ENCODE peak calls at places on chromosome 22, in six cellular contexts. L, R, P, F, X and Q are unnamed samples.

GRCh38 chr22:46537946-46538815 is 761 bp upstream of the CELSR1 start:
- DNase-seq in X (no peak), L (no peak), F (no peak), R (no peak), P (no peak), Q (no peak)

GRCh38 chr22:22721681-22722309 is 77.4 kb downstream of the GGTLC2 start:
- DNase-seq in P (no peak), L (no peak), X (no peak), R (no peak), F (no peak), Q (no peak)

GRCh38 chr22:11627436-11627797 is 3900.6 kb upstream of the OR11H1 start:
- DNase-seq in P (peak), L (no peak), R (peak), F (no peak), X (no peak), Q (no peak)

GRCh38 chr22:48649466-48649865 is 1178.2 kb downstream of the BRD1 start:
- DNase-seq in X (no peak), R (no peak), L (no peak), F (no peak), P (no peak), Q (no peak)

GRCh38 chr22:38487946-38488345 is 18.2 kb downstream of the DDX17 start:
- DNase-seq in F (no peak), L (no peak), X (no peak), R (no peak), P (no peak), Q (no peak)

GRCh38 chr22:38984224-38984623 is 2.1 kb downstream of the APOBEC3B start:
- DNase-seq in R (no peak), X (no peak), P (no peak), L (no peak), F (no peak), Q (no peak)

GRCh38 chr22:21712751-21713427 is 22.7 kb downstream of the YPEL1 start:
- DNase-seq in X (no peak), L (peak), P (peak), F (peak), R (no peak), Q (peak)

GRCh38 chr22:31378123-31378522 is 21.3 kb upstream of the DRG1 start:
- DNase-seq in X (no peak), R (no peak), L (no peak), P (no peak), F (no peak), Q (no peak)

GRCh38 chr22:46585340-46586122 is 34.7 kb upstream of the GRAMD4 start:
- DNase-seq in P (no peak), R (no peak), X (no peak), L (no peak), F (no peak), Q (no peak)

GRCh38 chr22:38257170-38257569 is 15.6 kb downstream of the TMEM184B start:
- DNase-seq in P (no peak), F (no peak), X (peak), L (no peak), R (no peak), Q (no peak)

GRCh38 chr22:39266398-39267030 is 21.7 kb upstream of the PDGFB start:
- DNase-seq in R (peak), F (no peak), X (no peak), P (no peak), L (no peak), Q (no peak)

GRCh38 chr22:17159504-17159951 is 451 bp upstream of the HDHD5 start:
- DNase-seq in P (no peak), L (peak), R (no peak), X (peak), F (peak), Q (peak)

GRCh38 chr22:48748860-48749554 is 1078.7 kb downstream of the BRD1 start:
- DNase-seq in L (no peak), P (peak), X (peak), R (no peak), F (no peak), Q (peak)

GRCh38 chr22:43110927-43111623 is 525 bp downstream of the BIK start:
- DNase-seq in L (peak), R (peak), P (no peak), F (no peak), X (no peak), Q (peak)

GRCh38 chr22:25702571-25703167 is 39.3 kb upstream of the MYO18B start:
- DNase-seq in P (no peak), X (no peak), F (no peak), R (no peak), L (no peak), Q (no peak)

GRCh38 chr22:45477366-45478107 is 25.1 kb upstream of the FBLN1 start:
- DNase-seq in X (no peak), F (no peak), R (no peak), L (no peak), P (no peak), Q (no peak)

GRCh38 chr22:27749597-27750225 is 51.8 kb downstream of the MN1 start:
- DNase-seq in L (no peak), F (no peak), X (peak), P (no peak), R (no peak), Q (no peak)

GRCh38 chr22:46031965-46032851 is 55.2 kb upstream of the WNT7B start:
- DNase-seq in F (no peak), P (peak), X (peak), L (no peak), R (no peak), Q (no peak)

GRCh38 chr22:31496735-31497146 is 405 bp downstream of the SFI1 start:
- DNase-seq in P (no peak), R (no peak), X (peak), F (no peak), L (peak), Q (no peak)

GRCh38 chr22:19716829-19717105 is 2.5 kb downstream of the SEPTIN5 start:
- DNase-seq in P (no peak), L (no peak), R (no peak), F (no peak), X (no peak), Q (no peak)
- TF ChIP-seq POLR2AphosphoS5 in P (no peak), L (no peak), R (no peak), F (no peak), X (no peak), Q (no peak)

DNA sequence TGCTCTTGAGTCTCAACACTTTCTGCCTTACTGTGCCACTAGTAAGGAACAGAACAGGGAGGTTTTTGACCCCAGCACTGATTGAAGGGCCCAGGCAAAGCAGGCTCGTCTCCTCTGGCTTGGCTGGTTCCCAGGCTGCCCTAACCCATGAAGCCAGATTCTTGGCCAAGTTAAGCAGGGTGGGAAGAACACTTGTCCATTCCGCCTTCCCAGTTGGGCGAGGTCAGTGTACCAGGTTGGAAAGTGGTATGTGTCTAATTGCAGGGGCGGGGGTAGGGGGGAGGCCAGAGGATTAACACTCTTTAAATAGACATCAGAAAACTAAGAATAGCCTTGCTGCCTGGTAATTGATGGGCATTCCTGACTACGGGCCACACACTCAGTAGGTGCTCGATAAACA is 14.4 kb downstream of the TIMP3 start:
- DNase-seq in L (no peak), F (no peak), R (no peak), X (peak), P (no peak), Q (no peak)
- TF ChIP-seq POLR2AphosphoS5 in L (no peak), F (no peak), R (no peak), X (no peak), P (no peak), Q (no peak)

GRCh38 chr22:24578355-24579241 is 14.3 kb downstream of the LRRC75B start:
- DNase-seq in F (no peak), X (no peak), R (no peak), L (no peak), P (no peak), Q (no peak)

GRCh38 chr22:24583221-24583971 is 9.5 kb downstream of the LRRC75B start:
- DNase-seq in F (no peak), P (no peak), R (no peak), L (peak), X (no peak), Q (no peak)

GRCh38 chr22:24579242-24579569 is 13.7 kb downstream of the LRRC75B start:
- DNase-seq in F (no peak), L (no peak), X (no peak), P (no peak), R (no peak), Q (no peak)

GRCh38 chr22:24582111-24582814 is 10.6 kb downstream of the LRRC75B start:
- DNase-seq in X (peak), P (no peak), F (no peak), R (no peak), L (no peak), Q (no peak)

GRCh38 chr22:24580276-24580675 is 12.6 kb downstream of the LRRC75B start:
- DNase-seq in F (no peak), L (no peak), P (no peak), R (no peak), X (no peak), Q (no peak)
- TF ChIP-seq POLR2AphosphoS5 in F (no peak), L (no peak), P (no peak), R (no peak), X (no peak), Q (no peak)

GRCh38 chr22:41437198-41437597 is 9.4 kb downstream of the TOB2 start:
- DNase-seq in F (no peak), P (no peak), X (no peak), R (no peak), L (no peak), Q (no peak)

GRCh38 chr22:41435560-41435959 is 11.0 kb downstream of the TOB2 start:
- DNase-seq in R (no peak), L (no peak), P (no peak), X (no peak), F (no peak), Q (no peak)

GRCh38 chr22:41431656-41432055 is 14.9 kb downstream of the TOB2 start:
- DNase-seq in F (no peak), R (no peak), X (no peak), P (no peak), L (no peak), Q (no peak)

GRCh38 chr22:41442240-41442792 is 4.3 kb downstream of the TOB2 start:
- DNase-seq in R (no peak), X (no peak), P (no peak), L (no peak), F (no peak), Q (no peak)

DNA sequence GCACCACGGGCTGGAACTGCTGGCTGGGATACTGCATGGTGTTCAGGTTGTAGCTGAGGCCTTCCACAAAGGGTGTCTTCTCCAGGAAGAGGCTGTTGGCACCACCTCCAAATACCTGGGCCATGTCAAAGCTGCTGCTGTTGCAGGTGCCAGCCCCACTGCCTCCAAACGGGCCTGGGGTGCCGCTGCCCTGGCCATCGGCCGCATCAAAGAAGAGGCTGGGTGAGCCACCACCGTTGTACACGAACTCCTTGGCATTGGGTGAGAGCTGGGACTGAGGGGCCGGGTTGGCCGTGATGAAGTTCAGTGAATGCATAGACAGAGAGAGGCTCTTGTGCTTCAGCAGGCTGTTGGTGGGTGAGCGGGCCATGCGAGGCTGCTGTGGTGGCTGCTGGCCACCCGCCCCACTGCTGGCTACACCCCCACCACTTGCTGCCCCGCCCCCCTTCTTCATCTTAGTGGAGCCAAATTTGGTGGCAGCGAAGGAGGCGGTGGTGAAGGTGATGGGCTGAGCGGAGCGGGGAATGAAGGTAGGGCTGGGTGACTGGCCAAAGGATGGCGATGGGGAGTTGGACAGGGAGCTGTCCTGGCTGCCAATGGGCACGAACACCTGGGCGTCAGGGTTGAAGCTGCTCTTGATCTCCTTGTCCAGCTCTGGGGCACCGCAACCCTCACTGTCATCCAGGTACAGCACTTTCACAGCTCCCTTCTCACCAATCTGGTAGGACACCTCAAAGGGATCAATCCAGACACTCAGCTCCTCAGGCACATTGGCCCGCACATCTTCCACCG is 10.1 kb downstream of the TOB2 start:
- DNase-seq in R (no peak), L (no peak), P (no peak), X (no peak), F (no peak), Q (no peak)
- TF ChIP-seq POLR2AphosphoS5 in R (no peak), L (no peak), P (no peak), X (no peak), F (no peak), Q (no peak)

DNA sequence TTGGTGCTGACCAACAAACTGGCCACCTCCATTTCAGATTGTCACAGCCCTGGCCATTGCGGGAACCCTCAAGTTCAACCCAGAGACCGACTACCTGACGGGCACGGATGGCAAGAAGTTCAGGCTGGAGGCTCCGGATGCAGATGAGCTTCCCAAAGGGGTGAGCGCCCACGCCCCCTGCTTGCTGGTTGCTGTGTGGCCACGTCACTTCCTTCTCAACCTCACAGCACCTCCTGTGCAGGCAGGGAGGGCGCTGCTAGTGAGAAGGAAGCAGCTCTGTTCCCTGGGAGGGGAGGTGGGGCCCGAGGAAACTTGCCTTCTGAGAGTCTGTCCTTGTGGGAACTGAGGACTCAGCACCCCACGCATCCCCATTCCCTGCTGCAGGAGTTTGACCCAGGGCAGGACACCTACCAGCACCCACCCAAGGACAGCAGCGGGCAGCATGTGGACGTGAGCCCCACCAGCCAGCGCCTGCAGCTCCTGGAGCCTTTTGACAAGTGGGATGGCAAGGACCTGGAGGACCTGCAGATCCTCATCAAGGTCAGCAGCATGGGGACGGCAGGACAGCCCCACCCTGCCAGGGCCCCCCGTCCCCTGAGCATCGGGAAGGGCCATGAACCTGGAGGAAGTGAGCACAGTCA is 19.3 kb downstream of the POLR3H start:
- DNase-seq in X (no peak), F (no peak), R (no peak), P (peak), L (peak), Q (no peak)
- TF ChIP-seq POLR2AphosphoS5 in X (no peak), F (no peak), R (no peak), P (no peak), L (no peak), Q (no peak)

GRCh38 chr22:19717691-19718254 is 3.5 kb downstream of the SEPTIN5 start:
- DNase-seq in L (peak), X (peak), R (peak), F (no peak), P (no peak), Q (peak)
- TF ChIP-seq POLR2AphosphoS5 in L (no peak), X (no peak), R (no peak), F (peak), P (no peak), Q (no peak)

DNA sequence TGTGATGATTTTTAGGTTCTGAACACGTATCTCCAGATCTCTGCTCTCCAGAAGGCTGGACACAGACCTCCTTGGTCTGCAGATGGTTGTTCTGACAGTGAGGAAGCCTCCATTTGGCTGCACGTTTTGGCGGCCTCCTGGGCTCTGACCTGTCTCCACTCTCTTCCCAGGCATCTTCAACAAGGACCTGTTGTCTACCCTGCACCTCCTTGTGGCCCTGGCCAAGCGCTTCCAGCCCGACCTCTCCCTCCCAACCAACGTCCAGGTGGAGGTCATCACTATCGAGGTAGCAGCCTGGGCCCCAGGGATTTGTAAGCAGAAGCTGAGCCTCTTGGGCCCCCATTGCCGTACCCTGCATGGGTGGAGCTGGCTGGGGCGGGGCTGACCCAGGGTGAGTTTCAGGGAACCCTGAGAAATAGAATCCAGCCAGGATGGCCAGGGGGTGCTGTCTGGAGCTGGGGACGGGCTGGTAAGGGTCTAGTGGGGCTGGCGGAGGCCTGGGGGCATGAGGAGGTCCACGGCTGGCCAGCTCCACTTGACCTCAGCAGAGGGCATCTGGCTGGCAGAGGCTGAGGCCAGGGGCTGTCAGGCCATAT is 9.8 kb downstream of the PARVG start:
- DNase-seq in R (no peak), F (no peak), L (no peak), X (peak), P (no peak), Q (no peak)
- TF ChIP-seq POLR2AphosphoS5 in R (no peak), F (no peak), L (no peak), X (no peak), P (no peak), Q (no peak)